ENCODE peak calls at places on chromosomes 7 and 10, in eight cellular contexts. M is HCT116; C is activated T-cell treated with anti-CD3 and anti-CD28 coated beads, Interleukin-2, amount 50 U/mL, for 4 hours; E is EL; N is NCI-H774; L is stimulated activated CD4-positive, alpha-beta T cell treated with anti-CD3 and anti-CD28 coated beads, Interleukin-2, amount 100 ng/mL, for 4 hours; J is AG08396; R is NCI-H1417. T is an unnamed sample.

GRCh38 chr10:14812271-14812670 is 25.6 kb downstream of the CDNF start:
- DNase-seq in M (no peak), C (no peak), E (peak), N (no peak), L (no peak), J (no peak), R (no peak), T (no peak)

GRCh38 chr7:157520249-157520648 is 183.4 kb downstream of the DNAJB6 start:
- DNase-seq in M (no peak), C (no peak), E (no peak), N (no peak), L (no peak), J (no peak), R (no peak), T (no peak)

GRCh38 chr10:22427890-22428571 is 82.7 kb downstream of the SPAG6 start:
- DNase-seq in M (peak), C (no peak), E (peak), N (peak), L (no peak), J (peak), R (peak), T (no peak)

GRCh38 chr7:37510043-37510634 is 61.5 kb upstream of the ELMO1 start:
- DNase-seq in M (no peak), C (peak), E (no peak), N (no peak), L (peak), J (no peak), R (no peak), T (no peak)

GRCh38 chr10:21500578-21500910 is 24.9 kb downstream of the SKIDA1 start:
- DNase-seq in M (no peak), C (no peak), E (no peak), N (no peak), L (no peak), J (no peak), R (no peak), T (no peak)

GRCh38 chr7:129053938-129054437 is 923 bp downstream of the TNPO3 start:
- DNase-seq in M (no peak), C (no peak), E (no peak), N (no peak), L (no peak), J (no peak), R (no peak), T (no peak)

GRCh38 chr10:133342942-133343341 is 4.2 kb upstream of the PRAP1 start:
- DNase-seq in M (no peak), C (no peak), E (no peak), N (no peak), L (no peak), J (no peak), R (no peak), T (no peak)

GRCh38 chr10:118356628-118357027 is 14.5 kb upstream of the FAM204A start:
- DNase-seq in M (no peak), C (no peak), E (no peak), N (no peak), L (no peak), J (no peak), R (peak), T (no peak)

GRCh38 chr10:101073631-101074030 is 11.8 kb downstream of the KAZALD1 start:
- DNase-seq in M (no peak), C (no peak), E (no peak), N (no peak), L (no peak), J (no peak), R (no peak), T (no peak)

GRCh38 chr7:144497296-144497695 is 93.8 kb upstream of the NOBOX start:
- DNase-seq in M (no peak), C (no peak), E (no peak), N (no peak), L (no peak), J (no peak), R (no peak), T (no peak)

GRCh38 chr10:113187066-113187777 is 237.2 kb downstream of the TCF7L2 start:
- DNase-seq in M (no peak), C (no peak), E (no peak), N (no peak), L (no peak), J (no peak), R (no peak), T (peak)

GRCh38 chr7:81736088-81736487 is 33.8 kb downstream of the HGF start:
- DNase-seq in M (no peak), C (no peak), E (no peak), N (no peak), L (no peak), J (no peak), R (no peak), T (no peak)

GRCh38 chr7:5408777-5409176 is 14.9 kb downstream of the TNRC18 start:
- DNase-seq in M (no peak), C (no peak), E (peak), N (no peak), L (no peak), J (peak), R (no peak), T (no peak)

GRCh38 chr7:43915907-43916306 is 9.5 kb upstream of the URGCP start:
- DNase-seq in M (no peak), C (no peak), E (no peak), N (no peak), L (no peak), J (no peak), R (no peak), T (no peak)

GRCh38 chr10:79417266-79417665 is 28.2 kb downstream of the ZCCHC24 start:
- DNase-seq in M (no peak), C (no peak), E (no peak), N (no peak), L (no peak), J (no peak), R (no peak), T (no peak)

GRCh38 chr7:24721378-24722030 is 35.8 kb downstream of the GSDME start:
- DNase-seq in M (no peak), C (no peak), E (no peak), N (no peak), L (no peak), J (no peak), R (no peak), T (no peak)

GRCh38 chr10:122232781-122233180 is 38.3 kb upstream of the BTBD16 start:
- DNase-seq in M (no peak), C (no peak), E (no peak), N (no peak), L (no peak), J (no peak), R (no peak), T (no peak)

GRCh38 chr7:104208421-104208780 is 588 bp upstream of the ORC5 start:
- DNase-seq in M (no peak), C (no peak), E (no peak), N (no peak), L (no peak), J (no peak), R (no peak), T (no peak)

GRCh38 chr7:7207876-7208275 is 25.5 kb downstream of the C1GALT1 start:
- DNase-seq in M (no peak), C (no peak), E (no peak), N (no peak), L (no peak), J (no peak), R (no peak), T (no peak)

GRCh38 chr7:42093361-42093905 is 143.6 kb downstream of the GLI3 start:
- DNase-seq in M (no peak), C (no peak), E (no peak), N (no peak), L (no peak), J (no peak), R (no peak), T (no peak)

GRCh38 chr10:86305521-86305920 is 61.1 kb downstream of the GRID1 start:
- DNase-seq in M (no peak), C (no peak), E (no peak), N (no peak), L (no peak), J (no peak), R (no peak), T (no peak)

GRCh38 chr7:29990931-29991330 is 1.3 kb upstream of the SCRN1 start:
- DNase-seq in M (no peak), C (no peak), E (no peak), N (no peak), L (no peak), J (no peak), R (no peak), T (no peak)

GRCh38 chr10:79372871-79373270 is 25.6 kb downstream of the PPIF start:
- DNase-seq in M (no peak), C (no peak), E (no peak), N (no peak), L (no peak), J (no peak), R (no peak), T (no peak)

GRCh38 chr10:114538544-114538906 is 119.5 kb downstream of the ABLIM1 start:
- DNase-seq in M (no peak), C (peak), E (no peak), N (no peak), L (peak), J (no peak), R (no peak), T (no peak)

GRCh38 chr10:129531195-129531968 is 64.3 kb downstream of the MGMT start:
- DNase-seq in M (peak), C (no peak), E (peak), N (no peak), L (no peak), J (peak), R (no peak), T (no peak)

GRCh38 chr10:80382989-80383388 is 25.4 kb upstream of the PRXL2A start:
- DNase-seq in M (peak), C (peak), E (peak), N (peak), L (peak), J (peak), R (no peak), T (peak)

GRCh38 chr7:42253316-42253715 is 16.3 kb upstream of the GLI3 start:
- DNase-seq in M (no peak), C (no peak), E (peak), N (no peak), L (no peak), J (no peak), R (no peak), T (no peak)

GRCh38 chr10:12350925-12351324 is 1.6 kb downstream of the CAMK1D start:
- DNase-seq in M (no peak), C (no peak), E (no peak), N (no peak), L (no peak), J (no peak), R (peak), T (no peak)

GRCh38 chr10:7832060-7832459 is 13.8 kb downstream of the TAF3 start:
- DNase-seq in M (no peak), C (no peak), E (no peak), N (no peak), L (no peak), J (no peak), R (no peak), T (no peak)

GRCh38 chr7:92527300-92528187 is 776 bp downstream of the PEX1 start:
- DNase-seq in M (peak), C (peak), E (peak), N (peak), L (peak), J (peak), R (peak), T (peak)

GRCh38 chr7:79702116-79702515 is 248.6 kb upstream of the MAGI2 start:
- DNase-seq in M (no peak), C (no peak), E (peak), N (no peak), L (no peak), J (no peak), R (no peak), T (no peak)

GRCh38 chr7:44075296-44076075 is 6.8 kb downstream of the POLM start:
- DNase-seq in M (no peak), C (no peak), E (no peak), N (no peak), L (no peak), J (no peak), R (no peak), T (no peak)

GRCh38 chr10:73648252-73648651 is 7.0 kb upstream of the MYOZ1 start:
- DNase-seq in M (no peak), C (no peak), E (no peak), N (no peak), L (no peak), J (no peak), R (no peak), T (no peak)

GRCh38 chr10:113026679-113027078 is 76.6 kb downstream of the TCF7L2 start:
- DNase-seq in M (no peak), C (no peak), E (peak), N (no peak), L (no peak), J (peak), R (no peak), T (no peak)

GRCh38 chr10:13913890-13914289 is 327.1 kb downstream of the PRPF18 start:
- DNase-seq in M (no peak), C (no peak), E (no peak), N (no peak), L (no peak), J (no peak), R (no peak), T (peak)

GRCh38 chr7:55400191-55400590 is 35.1 kb downstream of the LANCL2 start:
- DNase-seq in M (no peak), C (no peak), E (peak), N (no peak), L (no peak), J (peak), R (no peak), T (no peak)

GRCh38 chr7:101608772-101609713 is 20.1 kb downstream of the MYL10 start:
- DNase-seq in M (no peak), C (no peak), E (no peak), N (peak), L (no peak), J (no peak), R (peak), T (peak)

GRCh38 chr10:7941576-7941975 is 112.9 kb upstream of the GATA3 start:
- DNase-seq in M (no peak), C (no peak), E (no peak), N (no peak), L (no peak), J (no peak), R (no peak), T (no peak)

T was measured in body of pancreas.